ENCODE peak calls at places on chromosomes 12 and 14, in seven cellular contexts. N is pancreas, U is A549, O is cardiac muscle cell, Y is BJ, H is esophagus squamous epithelium, M is heart right ventricle. I is an unnamed sample.
A peak's percentile ranks its signal among the peaks of the same experiment; 100 is the strongest.

GRCh38 chr12:50597200-50598195 is 92.7 kb downstream of the DIP2B start:
- DNase-seq in N (no peak), U (peak; percentile 67), O (no peak), Y (no peak), H (no peak), M (no peak), I (peak; percentile 55)

GRCh38 chr12:10189653-10190052 is 10.8 kb downstream of the TMEM52B start:
- DNase-seq in N (no peak), U (no peak), O (no peak), Y (no peak), H (no peak), M (no peak), I (no peak)

GRCh38 chr14:47365248-47365647 is 310.2 kb downstream of the MDGA2 start:
- DNase-seq in N (no peak), U (no peak), O (no peak), Y (no peak), H (no peak), M (no peak), I (no peak)

GRCh38 chr14:47678993-47679392 is 3.6 kb upstream of the MDGA2 start:
- DNase-seq in N (no peak), U (no peak), O (peak; percentile 21), Y (no peak), H (no peak), M (no peak), I (no peak)

GRCh38 chr12:124862768-124863408 is 776 bp downstream of the SCARB1 start:
- DNase-seq in N (peak; percentile 26), U (peak; percentile 47), O (peak; percentile 35), Y (no peak), H (no peak), M (no peak), I (no peak)

GRCh38 chr14:101017209-101017608 is 113.7 kb upstream of the RTL1 start:
- DNase-seq in N (no peak), U (no peak), O (no peak), Y (no peak), H (no peak), M (no peak), I (peak; percentile 29)

GRCh38 chr12:19922687-19923086 is 445.6 kb upstream of the PDE3A start:
- DNase-seq in N (no peak), U (no peak), O (no peak), Y (no peak), H (no peak), M (no peak), I (no peak)

GRCh38 chr12:7695159-7695930 is at the start of gene GDF3:
- DNase-seq in N (peak; percentile 12), U (no peak), O (peak; percentile 50), Y (no peak), H (no peak), M (peak; percentile 34), I (no peak)

GRCh38 chr12:43805149-43805856 is 814 bp downstream of the TWF1 start:
- DNase-seq in N (no peak), U (peak; percentile 5), O (peak; percentile 24), Y (no peak), H (no peak), M (no peak), I (no peak)

GRCh38 chr12:27277846-27278260 is 33.8 kb downstream of the STK38L start:
- DNase-seq in N (no peak), U (no peak), O (peak; percentile 64), Y (peak; percentile 58), H (no peak), M (peak; percentile 82), I (no peak)

GRCh38 chr14:102620413-102620812 is 28.0 kb downstream of the RCOR1 start:
- DNase-seq in N (no peak), U (no peak), O (no peak), Y (peak; percentile 12), H (no peak), M (no peak), I (no peak)

GRCh38 chr14:36313898-36314297 is 6.5 kb downstream of the MBIP start:
- DNase-seq in N (no peak), U (no peak), O (no peak), Y (no peak), H (no peak), M (no peak), I (no peak)

GRCh38 chr12:87274594-87275245 is 754.5 kb downstream of the C12orf50 start:
- DNase-seq in N (no peak), U (peak; percentile 6), O (peak; percentile 61), Y (no peak), H (no peak), M (no peak), I (no peak)

GRCh38 chr14:59529189-59529588 is 44.9 kb downstream of the JKAMP start:
- DNase-seq in N (no peak), U (no peak), O (no peak), Y (no peak), H (no peak), M (no peak), I (no peak)

GRCh38 chr12:27651201-27651600 is 45.0 kb upstream of the REP15 start:
- DNase-seq in N (no peak), U (no peak), O (no peak), Y (no peak), H (no peak), M (no peak), I (no peak)

GRCh38 chr12:123354600-123354999 is 10.0 kb downstream of the SBNO1 start:
- DNase-seq in N (no peak), U (no peak), O (no peak), Y (no peak), H (no peak), M (no peak), I (no peak)

GRCh38 chr14:104725772-104726548 is 1.9 kb downstream of the ADSS1 start:
- DNase-seq in N (no peak), U (no peak), O (no peak), Y (no peak), H (no peak), M (no peak), I (no peak)

GRCh38 chr14:104723651-104724406 is at the start of gene ADSS1:
- DNase-seq in N (peak; percentile 69), U (peak; percentile 70), O (peak; percentile 84), Y (no peak), H (no peak), M (peak; percentile 81), I (no peak)

GRCh38 chr14:104724407-104724980 is 465 bp downstream of the ADSS1 start:
- DNase-seq in N (peak; percentile 55), U (peak; percentile 38), O (peak; percentile 24), Y (no peak), H (no peak), M (peak; percentile 77), I (no peak)

GRCh38 chr14:104726600-104727451 is 2.8 kb downstream of the ADSS1 start:
- DNase-seq in N (no peak), U (peak; percentile 26), O (no peak), Y (no peak), H (no peak), M (no peak), I (no peak)

DNA sequence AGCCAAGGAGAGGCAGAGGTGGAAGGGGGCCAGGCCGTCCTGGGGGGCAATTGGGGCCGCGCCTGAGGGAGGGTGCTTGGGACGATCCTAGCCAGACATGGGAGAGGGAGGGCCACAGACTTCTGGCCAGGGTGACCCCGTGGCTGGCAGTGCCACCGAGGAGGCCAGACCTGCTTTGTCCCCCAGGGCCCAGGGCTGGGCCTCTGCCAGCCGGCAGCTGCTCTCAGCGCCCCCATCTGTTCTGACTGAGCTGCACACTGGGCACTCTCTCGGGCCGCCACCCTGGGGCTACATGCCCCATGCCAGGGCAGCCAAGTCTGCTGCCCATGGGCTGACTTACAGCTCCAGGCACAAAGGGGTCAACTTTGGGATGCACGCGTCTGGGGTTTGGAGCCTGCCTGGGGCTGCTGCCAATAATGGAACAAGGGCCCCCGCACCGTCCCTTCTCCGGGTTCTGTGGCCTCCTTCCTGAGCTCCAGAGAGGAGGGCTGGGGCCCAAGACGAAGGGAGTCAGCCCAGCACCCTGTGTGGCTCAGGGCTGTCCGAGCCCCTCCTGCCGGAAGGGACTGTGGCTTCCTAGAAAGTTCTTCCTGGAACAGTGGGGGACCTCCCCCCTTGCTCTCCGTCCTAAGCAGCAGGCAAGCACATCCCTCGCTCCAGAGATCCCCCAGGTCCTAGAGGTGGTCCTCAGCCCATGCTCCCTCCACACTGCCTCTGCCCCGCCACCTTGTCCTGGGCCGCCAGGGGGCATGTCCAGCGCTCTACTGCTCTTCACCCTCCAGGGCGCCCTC is 1.1 kb downstream of the ADSS1 start:
- DNase-seq in N (no peak), U (peak; percentile 59), O (peak; percentile 39), Y (no peak), H (no peak), M (peak; percentile 65), I (no peak)
- H3K4me3 ChIP-seq in N (no peak overlapping the region), U (peak overlapping the region; percentile 71), O (peak overlapping the region; percentile 76), Y (peak overlapping the region; percentile 36), H (peak overlapping the region; percentile 63), M (peak overlapping the region; percentile 74), I (peak overlapping the region; percentile 52)

DNA sequence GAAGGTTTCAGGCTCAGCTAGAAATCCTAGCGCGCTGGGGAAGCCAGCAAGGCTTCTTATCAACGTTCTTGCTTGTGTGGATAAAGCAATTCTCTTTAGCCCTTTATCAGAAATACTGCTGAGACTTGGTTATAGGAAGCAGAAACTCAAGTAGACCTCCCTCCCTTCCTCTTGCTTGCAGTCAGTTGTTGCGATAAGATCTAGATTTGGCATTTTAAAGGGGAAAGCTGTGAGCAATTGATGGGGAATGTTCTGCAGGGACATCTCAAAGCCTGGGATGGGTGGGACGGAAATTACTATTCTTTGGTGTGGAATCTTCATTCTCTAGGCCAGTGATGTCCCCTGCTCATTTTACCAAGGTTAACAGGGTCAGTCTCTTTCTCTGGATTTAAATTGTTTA is 76.4 kb upstream of the ANO4 start:
- DNase-seq in N (no peak), U (no peak), O (peak; percentile 13), Y (peak; percentile 31), H (no peak), M (no peak), I (no peak)
- H3K4me3 ChIP-seq in N (no peak overlapping the region), U (no peak overlapping the region), O (peak overlapping the region; percentile 37), Y (no peak overlapping the region), H (no peak overlapping the region), M (no peak overlapping the region), I (no peak overlapping the region)

GRCh38 chr14:37566811-37567371 is 28.2 kb downstream of the FOXA1 start:
- DNase-seq in N (no peak), U (no peak), O (no peak), Y (no peak), H (no peak), M (no peak), I (no peak)
- H3K4me3 ChIP-seq in N (no peak overlapping the region), U (no peak overlapping the region), O (no peak overlapping the region), Y (no peak overlapping the region), H (no peak overlapping the region), M (no peak overlapping the region), I (no peak overlapping the region)

DNA sequence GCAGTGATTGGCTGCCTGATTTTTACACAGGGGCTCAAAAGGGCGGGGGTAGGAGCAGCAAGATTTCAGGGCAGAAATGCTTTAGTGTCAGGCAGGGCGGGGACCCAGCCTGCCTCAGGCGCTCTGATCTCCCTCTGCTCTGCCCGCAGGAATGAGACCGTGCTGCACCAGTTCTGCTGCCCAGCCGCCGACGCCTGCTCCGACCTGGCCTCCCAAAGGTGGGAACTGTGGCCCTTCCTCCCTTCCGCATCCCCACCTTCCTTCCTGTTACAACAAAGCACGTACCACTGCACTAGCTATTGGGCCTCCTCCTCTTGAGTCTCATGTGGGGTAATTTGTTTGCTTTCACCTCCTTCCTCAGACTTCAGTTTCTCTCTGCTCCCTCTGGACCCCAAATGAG is 32.4 kb downstream of the IQSEC3 start:
- DNase-seq in N (no peak), U (no peak), O (peak; percentile 33), Y (no peak), H (no peak), M (no peak), I (no peak)
- H3K4me3 ChIP-seq in N (no peak overlapping the region), U (no peak overlapping the region), O (no peak overlapping the region), Y (no peak overlapping the region), H (no peak overlapping the region), M (no peak overlapping the region), I (no peak overlapping the region)